ENCODE peak calls at places on chromosomes 11 and 22, in five cellular contexts. Q is H1, D is fibroblast of lung, K is brain microvascular endothelial cell, M is IMR-90. I is an unnamed sample.
A peak's percentile ranks its signal among the peaks of the same experiment; 100 is the strongest.

GRCh38 chr22:39232806-39233735 is 11.7 kb downstream of the PDGFB start:
- DNase-seq in Q (no peak), D (no peak), K (no peak), M (no peak), I (no peak)

GRCh38 chr11:848988-849824 is 6.6 kb downstream of the TSPAN4 start:
- DNase-seq in Q (no peak), D (no peak), K (no peak), M (no peak), I (no peak)

GRCh38 chr22:50250555-50251471 is at the start of gene HDAC10:
- DNase-seq in Q (no peak), D (peak; percentile 75), K (peak; percentile 67), M (peak; percentile 74), I (no peak)

GRCh38 chr11:63459586-63459985 is 31.4 kb downstream of the PLAAT5 start:
- DNase-seq in Q (no peak), D (no peak), K (no peak), M (no peak), I (no peak)

GRCh38 chr11:116207349-116207748 is 565.4 kb downstream of the BUD13 start:
- DNase-seq in Q (no peak), D (no peak), K (no peak), M (no peak), I (no peak)

GRCh38 chr11:28343304-28344233 is 235.4 kb downstream of the METTL15 start:
- DNase-seq in Q (no peak), D (peak; percentile 88), K (peak; percentile 80), M (peak; percentile 95), I (no peak)

GRCh38 chr11:12526789-12527188 is 147.4 kb upstream of the TEAD1 start:
- DNase-seq in Q (no peak), D (peak; percentile 84), K (peak; percentile 57), M (peak; percentile 82), I (no peak)

GRCh38 chr22:24989541-24989951 is 37.0 kb downstream of the KIAA1671 start:
- DNase-seq in Q (no peak), D (peak; percentile 33), K (no peak), M (no peak), I (no peak)

GRCh38 chr11:116731821-116732739 is 40.7 kb downstream of the BUD13 start:
- DNase-seq in Q (no peak), D (no peak), K (no peak), M (no peak), I (no peak)

GRCh38 chr11:1120532-1121342 is 37.0 kb upstream of the MUC5AC start:
- DNase-seq in Q (no peak), D (no peak), K (no peak), M (no peak), I (no peak)

GRCh38 chr11:104163100-104164027 is 583 bp downstream of the PDGFD start:
- DNase-seq in Q (no peak), D (peak; percentile 44), K (no peak), M (peak; percentile 20), I (no peak)

GRCh38 chr22:44392446-44392921 is 79.7 kb upstream of the SHISAL1 start:
- DNase-seq in Q (no peak), D (peak; percentile 40), K (no peak), M (peak; percentile 11), I (no peak)

GRCh38 chr22:36349726-36350125 is 38.0 kb downstream of the MYH9 start:
- DNase-seq in Q (no peak), D (peak; percentile 75), K (no peak), M (no peak), I (no peak)
- H3K4me3 ChIP-seq in Q (no peak overlapping the region), D (no peak overlapping the region), K (no peak overlapping the region), M (no peak overlapping the region), I (no peak overlapping the region)

GRCh38 chr22:22452996-22453686 is 55.4 kb downstream of the ZNF280B start:
- DNase-seq in Q (no peak), D (no peak), K (no peak), M (no peak), I (no peak)

GRCh38 chr22:22446527-22446926 is 62.0 kb downstream of the ZNF280B start:
- DNase-seq in Q (no peak), D (peak; percentile 13), K (no peak), M (no peak), I (no peak)

GRCh38 chr22:22449819-22450218 is 58.7 kb downstream of the ZNF280B start:
- DNase-seq in Q (no peak), D (no peak), K (no peak), M (no peak), I (no peak)

GRCh38 chr22:22452211-22452610 is 56.3 kb downstream of the ZNF280B start:
- DNase-seq in Q (no peak), D (no peak), K (no peak), M (no peak), I (no peak)

DNA sequence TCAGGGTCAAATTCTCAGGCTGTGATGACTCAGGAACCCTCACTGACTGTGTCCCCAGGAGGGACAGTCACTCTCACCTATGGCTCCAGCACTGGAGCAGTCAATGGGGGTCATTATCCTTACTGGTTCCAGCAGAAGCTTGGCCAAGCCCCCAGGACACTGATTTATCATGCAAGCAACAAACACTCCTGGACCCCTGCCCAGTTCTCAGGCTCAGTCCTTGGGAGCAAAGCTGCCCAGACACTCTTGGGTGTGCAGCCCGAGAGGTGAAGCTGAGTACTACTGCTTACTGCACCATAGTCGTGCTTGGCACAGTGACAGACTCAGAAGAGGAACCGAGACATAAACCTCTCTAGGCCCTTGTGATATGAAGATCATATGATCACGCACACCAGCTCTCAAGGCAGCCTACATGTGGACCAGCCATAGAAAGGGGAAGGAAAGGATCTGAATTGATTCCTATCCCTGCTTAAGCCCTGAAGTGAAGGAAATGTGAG is 58.2 kb downstream of the ZNF280B start:
- DNase-seq in Q (no peak), D (no peak), K (no peak), M (no peak), I (no peak)
- TF ChIP-seq CTCF in Q (no peak), D (no peak), K (no peak), M (no peak), I (no peak)

GRCh38 chr11:129866328-129866727 is 29.1 kb downstream of the NFRKB start:
- DNase-seq in Q (no peak), D (no peak), K (no peak), M (no peak), I (no peak)

GRCh38 chr11:129864811-129865210 is 30.6 kb downstream of the NFRKB start:
- DNase-seq in Q (no peak), D (no peak), K (no peak), M (no peak), I (no peak)

GRCh38 chr11:129861702-129862107 is 33.7 kb downstream of the NFRKB start:
- DNase-seq in Q (peak; percentile 51), D (peak; percentile 97), K (peak; percentile 95), M (peak; percentile 96), I (no peak)

GRCh38 chr11:129865701-129866100 is 29.7 kb downstream of the NFRKB start:
- DNase-seq in Q (no peak), D (no peak), K (no peak), M (no peak), I (no peak)

DNA sequence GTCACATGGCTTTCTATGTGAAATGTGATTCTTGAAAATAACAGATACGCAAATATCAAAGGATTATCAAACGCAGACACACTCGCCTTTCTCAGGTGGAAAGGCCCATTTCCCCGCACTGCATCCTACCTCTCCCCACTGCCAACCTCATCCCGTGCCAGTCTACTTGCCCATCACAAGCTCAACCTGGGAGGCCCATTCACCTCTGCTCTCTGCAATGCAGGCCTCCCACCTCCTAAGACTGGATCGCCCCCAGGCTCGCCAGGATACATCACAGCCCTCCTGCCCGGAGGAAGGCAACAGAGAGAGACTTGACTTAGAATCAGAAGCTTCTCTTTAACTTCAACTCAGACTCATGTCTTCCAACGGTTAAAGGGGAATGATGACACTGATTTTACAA is 33.3 kb downstream of the NFRKB start:
- DNase-seq in Q (no peak), D (no peak), K (no peak), M (no peak), I (no peak)
- H3K27ac ChIP-seq in Q (peak overlapping the region; percentile 44), D (peak overlapping the region; percentile 37), K (no peak overlapping the region), M (peak overlapping the region; percentile 48), I (no peak overlapping the region)

GRCh38 chr22:37796079-37796478 is 11.7 kb upstream of the GCAT start:
- DNase-seq in Q (no peak), D (no peak), K (no peak), M (no peak), I (no peak)
- H3K4me3 ChIP-seq in Q (no peak overlapping the region), D (no peak overlapping the region), K (no peak overlapping the region), M (no peak overlapping the region), I (no peak overlapping the region)

GRCh38 chr11:65814131-65814959 is 19.4 kb upstream of the SNX32 start:
- DNase-seq in Q (no peak), D (no peak), K (peak; percentile 65), M (peak; percentile 28), I (no peak)

GRCh38 chr11:65821107-65821506 is 12.7 kb upstream of the SNX32 start:
- DNase-seq in Q (no peak), D (no peak), K (no peak), M (no peak), I (no peak)

GRCh38 chr11:65817312-65817814 is 16.4 kb upstream of the SNX32 start:
- DNase-seq in Q (no peak), D (no peak), K (no peak), M (no peak), I (no peak)

GRCh38 chr11:65814960-65815565 is 18.7 kb upstream of the SNX32 start:
- DNase-seq in Q (no peak), D (no peak), K (no peak), M (no peak), I (no peak)

DNA sequence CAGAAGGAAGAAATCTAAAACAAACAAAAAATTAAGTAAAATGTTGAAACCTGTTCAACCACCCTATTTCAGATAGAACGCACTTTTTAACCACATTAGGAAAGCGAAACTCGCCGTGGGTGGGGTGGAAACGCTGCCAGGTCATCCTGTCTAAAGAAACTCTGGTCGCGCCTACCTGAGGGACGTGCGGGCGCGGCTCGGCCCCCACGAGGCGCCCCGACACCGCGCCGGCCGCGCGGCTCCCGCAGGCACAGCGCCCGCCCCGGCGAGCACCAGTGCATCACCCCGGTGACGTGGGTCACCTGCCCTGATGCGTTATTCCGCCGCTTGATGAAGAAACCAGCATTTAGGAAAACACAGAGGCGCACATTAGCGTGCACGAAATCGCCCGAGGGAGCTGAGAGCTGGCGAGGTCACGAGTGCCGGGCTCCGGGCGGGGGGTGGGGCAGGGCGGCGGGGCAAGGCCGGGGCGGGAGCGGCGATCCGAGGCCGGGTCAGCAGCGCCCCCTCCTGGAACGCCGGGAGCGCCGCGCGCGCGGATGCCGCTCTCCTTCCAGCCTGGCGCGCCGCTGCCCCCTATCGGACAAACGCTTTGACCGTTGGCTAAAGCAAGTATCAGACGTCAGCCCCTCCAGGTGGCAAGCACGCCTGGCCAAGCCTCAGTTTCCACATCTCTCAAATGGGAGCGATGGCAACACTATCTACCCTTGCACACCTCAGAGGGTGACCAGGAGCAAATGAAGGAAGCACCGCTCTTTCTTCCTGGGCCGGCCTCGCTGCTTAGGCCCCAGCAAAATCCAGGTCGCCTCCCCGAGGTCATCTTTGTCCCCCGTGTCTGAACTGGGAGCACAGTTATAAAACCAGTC is 15.7 kb upstream of the SNX32 start:
- DNase-seq in Q (peak; percentile 53), D (peak; percentile 73), K (peak; percentile 76), M (peak; percentile 80), I (peak; percentile 91)
- TF ChIP-seq CTCF in Q (peak; percentile 100), D (peak; percentile 78), K (peak; percentile 88), M (peak; percentile 99), I (peak; percentile 100)

DNA sequence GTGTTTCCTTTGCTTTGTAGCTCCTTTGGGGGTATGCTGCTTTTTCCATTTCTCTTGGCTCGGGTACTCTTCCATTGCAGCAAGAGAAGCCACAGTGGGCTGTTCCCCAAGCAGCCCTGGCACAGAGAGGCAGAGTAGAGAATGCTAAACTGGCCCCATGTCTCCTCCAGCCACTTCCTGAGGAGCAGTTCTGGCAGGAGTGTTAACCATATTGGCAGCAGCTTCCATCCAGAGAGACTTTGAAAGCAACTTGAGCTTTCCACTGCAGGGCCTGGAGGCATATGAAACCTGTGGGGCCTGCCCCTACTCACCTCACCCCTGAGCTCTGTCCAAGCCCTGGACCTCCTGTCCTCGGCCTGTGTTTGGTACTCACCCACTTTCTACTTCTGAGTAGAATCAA is 61.8 kb downstream of the ALX4 start:
- DNase-seq in Q (no peak), D (peak; percentile 28), K (no peak), M (no peak), I (no peak)
- H3K27ac ChIP-seq in Q (no peak overlapping the region), D (no peak overlapping the region), K (no peak overlapping the region), M (no peak overlapping the region), I (no peak overlapping the region)